ENCODE peak calls at places on chromosomes 7 and 10, in seven cellular contexts. Q is fibroblast of pulmonary artery; J is effector CD4-positive, alpha-beta T cell; X is activated T-helper 1 cell treated with anti-CD3 and anti-CD28 coated beads, Interleukin-12 subunit alpha, Interleukin-12 subunit beta, Interleukin-2, Interleukin-4 antibody, amounts not matched to agents 30 ng/mL and 10 ng/mL and 1 ng/mL, durations not matched to agents 14 hours and 24 hours and 36 hours; C is neural progenitor cell; K is NCI-H2171 treated with DMSO at 0.1 percent for 48 hours; A is ELR. U is an unnamed sample.

GRCh38 chr10:60666221-60666620 is 112.1 kb upstream of the CDK1 start:
- DNase-seq in Q (peak), J (no peak), X (no peak), C (no peak), K (no peak), A (no peak), U (no peak)

GRCh38 chr7:56092789-56093531 is at the start of gene PHKG1:
- DNase-seq in Q (peak), J (no peak), X (no peak), C (no peak), K (no peak), A (peak), U (no peak)

GRCh38 chr10:25875555-25876165 is 58.4 kb upstream of the MYO3A start:
- DNase-seq in Q (peak), J (peak), X (peak), C (peak), K (peak), A (peak), U (peak)

GRCh38 chr7:30424536-30424935 is 54.0 kb downstream of the NOD1 start:
- DNase-seq in Q (no peak), J (no peak), X (no peak), C (no peak), K (no peak), A (no peak), U (no peak)

GRCh38 chr7:107694395-107694794 is 33.8 kb downstream of the SLC26A4 start:
- DNase-seq in Q (peak), J (no peak), X (no peak), C (no peak), K (no peak), A (no peak), U (no peak)

GRCh38 chr10:36388162-36388561 is 737.2 kb upstream of the ANKRD30A start:
- DNase-seq in Q (peak), J (no peak), X (no peak), C (no peak), K (no peak), A (no peak), U (no peak)

GRCh38 chr10:25631471-25631870 is 302.6 kb upstream of the MYO3A start:
- DNase-seq in Q (peak), J (no peak), X (no peak), C (no peak), K (no peak), A (no peak), U (no peak)

GRCh38 chr7:124692420-124692819 is 73.2 kb downstream of the GPR37 start:
- DNase-seq in Q (no peak), J (no peak), X (no peak), C (no peak), K (no peak), A (no peak), U (no peak)

GRCh38 chr7:86002858-86003257 is 640.9 kb upstream of the GRM3 start:
- DNase-seq in Q (no peak), J (no peak), X (no peak), C (no peak), K (no peak), A (no peak), U (no peak)

GRCh38 chr7:129047761-129048160 is 7.2 kb downstream of the TNPO3 start:
- DNase-seq in Q (no peak), J (no peak), X (no peak), C (no peak), K (no peak), A (no peak), U (no peak)

GRCh38 chr10:14436233-14436632 is 105.5 kb upstream of the FRMD4A start:
- DNase-seq in Q (no peak), J (no peak), X (no peak), C (no peak), K (no peak), A (no peak), U (no peak)

U was measured in stimulated activated naive B cell treated with anti-CD40 and anti-IgM and Interleukin-4, amounts not matched to agents 10 μg/mL and 1 μg/mL and 100 μg/mL, for 72 hours.